ENCODE peak calls at places on chromosomes 7 and 10, in seven cellular contexts. B is naive B cell; X is RCC 7860; C is heart left ventricle; W is effector memory CD8-positive, alpha-beta T cell; T is pancreas; S is RWPE2. I is an unnamed sample.

GRCh38 chr7:148622887-148623585 is 32.5 kb downstream of the C7orf33 start:
- DNase-seq in C (no peak), S (no peak), B (no peak), X (no peak), T (no peak), W (no peak), I (no peak)

GRCh38 chr7:5296627-5297226 is 14.0 kb downstream of the SLC29A4 start:
- DNase-seq in T (no peak), B (peak), X (no peak), S (no peak), C (no peak), W (peak), I (peak)

GRCh38 chr10:63093227-63093626 is 39.9 kb upstream of the NRBF2 start:
- DNase-seq in S (no peak), X (no peak), T (no peak), B (no peak), C (no peak), W (no peak), I (no peak)

GRCh38 chr7:151396328-151396970 is 13.4 kb downstream of the WDR86 start:
- DNase-seq in W (no peak), C (no peak), T (no peak), S (no peak), X (no peak), B (no peak), I (no peak)

GRCh38 chr7:137454169-137455166 is 110.9 kb upstream of the PTN start:
- DNase-seq in X (peak), T (no peak), W (no peak), B (peak), C (no peak), S (no peak), I (no peak)

GRCh38 chr7:64541438-64542359 is 21.2 kb downstream of the ZNF680 start:
- DNase-seq in C (peak), T (no peak), W (no peak), X (peak), B (no peak), S (no peak), I (no peak)

GRCh38 chr10:15238553-15239335 is 70.3 kb upstream of the NMT2 start:
- DNase-seq in X (no peak), B (no peak), W (no peak), T (no peak), S (no peak), C (no peak), I (no peak)

GRCh38 chr10:116766241-116767198 is 24.2 kb upstream of the HSPA12A start:
- DNase-seq in B (no peak), X (peak), C (peak), T (no peak), S (no peak), W (no peak), I (no peak)

GRCh38 chr10:91712315-91712714 is 79.4 kb upstream of the PPP1R3C start:
- DNase-seq in S (no peak), B (no peak), T (no peak), C (no peak), X (no peak), W (no peak), I (no peak)

GRCh38 chr7:108193593-108194498 is 63.7 kb upstream of the LAMB4 start:
- DNase-seq in B (no peak), X (no peak), S (no peak), C (no peak), W (no peak), T (no peak), I (no peak)

GRCh38 chr10:490891-491571 is 198.4 kb downstream of the DIP2C start:
- DNase-seq in X (no peak), B (no peak), S (peak), T (no peak), C (peak), W (no peak), I (no peak)

GRCh38 chr7:137421389-137421788 is 77.9 kb upstream of the PTN start:
- DNase-seq in W (no peak), S (no peak), X (no peak), C (no peak), B (no peak), T (no peak), I (no peak)

I was measured in prostate gland.